ENCODE peak calls at places on chromosome 22, in five cellular contexts. One of them, this sample, is unnamed.

GRCh38 chr22:46068908-46069481 is 81.3 kb upstream of the PPARA start:
- DNase-seq in fibroblast of mammary gland: peak
- DNase-seq in CD8-positive, alpha-beta T cell: no peak
- DNase-seq in hepatocyte: no peak
- DNase-seq in A549: no peak
- DNase-seq in this sample: peak

GRCh38 chr22:46263208-46263575 is at the start of gene PKDREJ:
- DNase-seq in CD8-positive, alpha-beta T cell: no peak
- DNase-seq in fibroblast of mammary gland: no peak
- DNase-seq in A549: no peak
- DNase-seq in hepatocyte: no peak
- DNase-seq in this sample: no peak

GRCh38 chr22:46748206-46748947 is 10.3 kb upstream of the CERK start:
- DNase-seq in fibroblast of mammary gland: no peak
- DNase-seq in CD8-positive, alpha-beta T cell: no peak
- DNase-seq in A549: no peak
- DNase-seq in hepatocyte: no peak
- DNase-seq in this sample: no peak

GRCh38 chr22:39721456-39722325 is 151.1 kb downstream of the CACNA1I start:
- DNase-seq in fibroblast of mammary gland: no peak
- DNase-seq in hepatocyte: no peak
- DNase-seq in A549: no peak
- DNase-seq in CD8-positive, alpha-beta T cell: no peak
- DNase-seq in this sample: no peak

GRCh38 chr22:47795477-47796127 is 1033.2 kb downstream of the TBC1D22A start:
- DNase-seq in A549: no peak
- DNase-seq in hepatocyte: no peak
- DNase-seq in CD8-positive, alpha-beta T cell: no peak
- DNase-seq in fibroblast of mammary gland: no peak
- DNase-seq in this sample: no peak

GRCh38 chr22:21698430-21699329 is 32.9 kb downstream of the PPIL2 start:
- DNase-seq in A549: no peak
- DNase-seq in hepatocyte: no peak
- DNase-seq in fibroblast of mammary gland: peak
- DNase-seq in CD8-positive, alpha-beta T cell: no peak
- DNase-seq in this sample: no peak

GRCh38 chr22:27879923-27880322 is 39.1 kb downstream of the PITPNB start:
- DNase-seq in hepatocyte: peak
- DNase-seq in A549: peak
- DNase-seq in fibroblast of mammary gland: peak
- DNase-seq in CD8-positive, alpha-beta T cell: no peak
- DNase-seq in this sample: peak

GRCh38 chr22:45977003-45977395 is at the start of gene WNT7B:
- DNase-seq in CD8-positive, alpha-beta T cell: no peak
- DNase-seq in A549: peak
- DNase-seq in hepatocyte: peak
- DNase-seq in fibroblast of mammary gland: no peak
- DNase-seq in this sample: peak

GRCh38 chr22:39296981-39297489 is 22.4 kb downstream of the RPL3 start:
- DNase-seq in hepatocyte: no peak
- DNase-seq in A549: no peak
- DNase-seq in CD8-positive, alpha-beta T cell: no peak
- DNase-seq in fibroblast of mammary gland: no peak
- DNase-seq in this sample: no peak

GRCh38 chr22:45531441-45531840 is 28.8 kb downstream of the FBLN1 start:
- DNase-seq in fibroblast of mammary gland: no peak
- DNase-seq in A549: no peak
- DNase-seq in CD8-positive, alpha-beta T cell: no peak
- DNase-seq in hepatocyte: no peak
- DNase-seq in this sample: no peak

GRCh38 chr22:49944399-49944891 is 16.1 kb upstream of the PIM3 start:
- DNase-seq in hepatocyte: no peak
- DNase-seq in fibroblast of mammary gland: no peak
- DNase-seq in A549: peak
- DNase-seq in CD8-positive, alpha-beta T cell: no peak
- DNase-seq in this sample: no peak

GRCh38 chr22:24066872-24067271 is 55.8 kb downstream of the CABIN1 start:
- DNase-seq in CD8-positive, alpha-beta T cell: no peak
- DNase-seq in fibroblast of mammary gland: no peak
- DNase-seq in A549: no peak
- DNase-seq in hepatocyte: no peak
- DNase-seq in this sample: no peak

GRCh38 chr22:30767656-30768055 is 73.0 kb downstream of the OSBP2 start:
- DNase-seq in A549: no peak
- DNase-seq in fibroblast of mammary gland: no peak
- DNase-seq in CD8-positive, alpha-beta T cell: no peak
- DNase-seq in hepatocyte: no peak
- DNase-seq in this sample: no peak

DNA sequence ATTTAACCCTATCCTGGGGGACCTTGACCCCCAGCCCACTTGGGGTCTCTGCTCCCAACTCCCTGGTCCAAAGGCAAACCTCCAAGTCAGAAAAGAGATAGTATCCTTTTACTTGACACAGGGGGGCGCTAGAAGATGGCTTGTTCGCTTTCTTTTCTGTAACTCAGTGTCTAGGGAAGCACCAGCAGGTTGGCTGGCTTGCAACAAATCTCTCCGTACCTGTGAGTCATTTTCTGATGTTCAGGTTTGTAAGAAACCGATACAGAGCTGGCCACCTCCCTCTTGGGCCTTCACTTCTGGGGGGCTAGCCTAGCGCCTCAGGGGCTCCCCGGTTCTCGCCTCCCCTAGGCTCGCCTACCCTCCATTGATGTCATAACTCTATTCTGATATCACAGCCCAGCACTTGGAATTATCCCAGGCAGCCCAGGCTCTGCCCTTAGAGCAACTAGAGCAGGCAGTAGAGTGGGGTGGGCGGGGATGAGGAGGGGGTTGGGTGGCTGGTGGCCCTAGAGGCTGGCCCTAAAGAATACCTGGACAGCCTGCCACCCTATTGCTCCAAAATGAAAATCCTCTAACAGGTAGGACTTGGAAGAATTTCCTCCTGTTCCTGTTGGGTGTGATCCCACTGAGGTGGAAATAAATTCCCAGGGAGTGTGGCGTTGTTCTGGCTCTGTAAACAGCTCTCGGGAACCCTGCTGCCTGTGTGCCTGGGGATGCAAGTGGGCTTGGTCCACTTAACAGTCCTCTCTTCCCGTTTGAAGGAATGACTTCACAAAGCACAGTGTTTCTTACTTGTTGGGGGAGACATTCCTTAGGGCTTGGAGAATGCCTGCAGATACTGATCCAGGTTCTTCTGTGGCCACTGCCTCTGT is 69.4 kb downstream of the OSBP2 start:
- DNase-seq in CD8-positive, alpha-beta T cell: peak
- DNase-seq in A549: peak
- DNase-seq in hepatocyte: peak
- DNase-seq in fibroblast of mammary gland: peak
- DNase-seq in this sample: peak
- TF ChIP-seq CTCF in CD8-positive, alpha-beta T cell: peak
- TF ChIP-seq CTCF in A549: peak
- TF ChIP-seq CTCF in hepatocyte: peak
- TF ChIP-seq CTCF in fibroblast of mammary gland: peak
- TF ChIP-seq CTCF in this sample: peak

DNA sequence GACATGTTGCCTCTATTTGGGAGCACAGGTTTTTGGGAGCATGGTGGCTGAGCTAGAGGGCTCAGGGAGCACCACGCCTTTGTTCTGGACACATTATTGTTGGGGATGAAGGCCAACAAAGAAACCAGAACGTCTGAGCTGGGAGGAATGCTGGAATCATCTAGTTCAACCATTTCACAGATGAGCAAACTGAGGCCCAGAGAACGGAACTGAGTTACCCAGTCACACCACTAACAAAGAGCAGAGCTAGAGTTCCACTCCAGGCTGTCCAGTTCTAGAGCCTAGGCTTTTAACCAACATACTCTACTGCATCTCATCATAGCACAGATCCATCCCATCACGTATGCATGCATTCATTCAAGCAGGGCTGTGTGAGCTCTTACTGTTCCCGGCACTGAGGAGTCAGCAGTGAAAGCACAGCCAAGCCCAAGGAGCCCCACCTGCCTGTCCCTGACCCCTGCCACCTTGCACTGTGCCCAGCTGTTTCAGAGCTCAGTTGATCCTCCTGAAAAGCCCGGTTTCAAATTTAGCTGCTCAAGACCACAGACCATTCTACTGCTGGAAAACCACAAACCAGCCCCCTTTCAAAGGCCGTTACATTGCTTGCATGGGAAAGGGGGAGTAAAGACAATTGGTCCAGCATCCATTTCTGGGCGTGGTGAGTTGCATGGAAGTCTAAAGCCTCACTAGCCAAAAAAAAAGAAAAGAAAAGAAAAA is 16.9 kb upstream of the TCF20 start:
- DNase-seq in hepatocyte: no peak
- DNase-seq in A549: no peak
- DNase-seq in CD8-positive, alpha-beta T cell: no peak
- DNase-seq in fibroblast of mammary gland: no peak
- DNase-seq in this sample: no peak
- TF ChIP-seq CTCF in hepatocyte: no peak
- TF ChIP-seq CTCF in A549: no peak
- TF ChIP-seq CTCF in CD8-positive, alpha-beta T cell: no peak
- TF ChIP-seq CTCF in fibroblast of mammary gland: no peak
- TF ChIP-seq CTCF in this sample: no peak

GRCh38 chr22:34105461-34106062 is 185.3 kb upstream of the LARGE1 start:
- DNase-seq in CD8-positive, alpha-beta T cell: no peak
- DNase-seq in A549: peak
- DNase-seq in hepatocyte: peak
- DNase-seq in fibroblast of mammary gland: peak
- DNase-seq in this sample: peak
- TF ChIP-seq CTCF in CD8-positive, alpha-beta T cell: no peak
- TF ChIP-seq CTCF in A549: no peak
- TF ChIP-seq CTCF in hepatocyte: peak
- TF ChIP-seq CTCF in fibroblast of mammary gland: no peak
- TF ChIP-seq CTCF in this sample: no peak

GRCh38 chr22:30555282-30556210 is 9.0 kb upstream of the SEC14L6 start:
- DNase-seq in fibroblast of mammary gland: no peak
- DNase-seq in CD8-positive, alpha-beta T cell: no peak
- DNase-seq in A549: no peak
- DNase-seq in hepatocyte: no peak
- DNase-seq in this sample: no peak
- TF ChIP-seq CTCF in fibroblast of mammary gland: no peak
- TF ChIP-seq CTCF in CD8-positive, alpha-beta T cell: no peak
- TF ChIP-seq CTCF in A549: no peak
- TF ChIP-seq CTCF in hepatocyte: no peak
- TF ChIP-seq CTCF in this sample: no peak

DNA sequence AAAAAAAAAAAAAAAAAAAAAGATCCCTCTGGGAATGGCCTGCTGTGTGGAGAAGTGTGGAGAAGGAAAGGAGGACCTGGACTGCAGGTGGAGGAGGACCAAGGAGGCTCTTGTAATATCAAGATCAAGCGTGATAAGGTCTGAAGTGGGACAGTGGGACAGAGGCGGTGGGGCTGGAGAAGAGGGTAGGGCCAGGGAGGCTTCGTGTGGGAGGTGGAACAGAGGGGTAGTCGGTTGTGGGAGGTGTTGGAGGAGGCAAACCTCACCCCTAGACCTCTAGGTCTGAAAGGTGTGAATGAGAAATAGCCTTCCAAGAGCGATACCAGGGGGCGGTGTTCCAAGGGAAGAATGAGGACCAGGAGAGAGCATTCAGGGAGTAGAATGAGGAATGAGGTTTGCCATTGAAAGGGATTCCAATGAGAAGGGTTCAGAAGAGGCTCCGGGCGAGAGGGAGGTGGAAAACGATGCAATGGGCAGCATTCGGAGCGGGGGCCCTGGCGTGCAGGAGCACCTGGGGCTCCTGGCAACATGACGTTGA is 44.2 kb downstream of the MCHR1 start:
- DNase-seq in A549: no peak
- DNase-seq in hepatocyte: no peak
- DNase-seq in CD8-positive, alpha-beta T cell: no peak
- DNase-seq in fibroblast of mammary gland: no peak
- DNase-seq in this sample: no peak
- TF ChIP-seq CTCF in A549: no peak
- TF ChIP-seq CTCF in hepatocyte: no peak
- TF ChIP-seq CTCF in CD8-positive, alpha-beta T cell: no peak
- TF ChIP-seq CTCF in fibroblast of mammary gland: no peak
- TF ChIP-seq CTCF in this sample: no peak

GRCh38 chr22:31952094-31952401 is 7.7 kb downstream of the YWHAH start:
- DNase-seq in hepatocyte: no peak
- DNase-seq in fibroblast of mammary gland: no peak
- DNase-seq in CD8-positive, alpha-beta T cell: no peak
- DNase-seq in A549: no peak
- DNase-seq in this sample: no peak
- TF ChIP-seq CTCF in hepatocyte: peak
- TF ChIP-seq CTCF in fibroblast of mammary gland: peak
- TF ChIP-seq CTCF in CD8-positive, alpha-beta T cell: no peak
- TF ChIP-seq CTCF in A549: no peak
- TF ChIP-seq CTCF in this sample: no peak

GRCh38 chr22:43441216-43441615 is 29.4 kb downstream of the MPPED1 start:
- DNase-seq in CD8-positive, alpha-beta T cell: no peak
- DNase-seq in hepatocyte: no peak
- DNase-seq in A549: no peak
- DNase-seq in fibroblast of mammary gland: no peak
- DNase-seq in this sample: no peak

GRCh38 chr22:43439368-43440102 is 27.7 kb downstream of the MPPED1 start:
- DNase-seq in A549: no peak
- DNase-seq in hepatocyte: no peak
- DNase-seq in CD8-positive, alpha-beta T cell: no peak
- DNase-seq in fibroblast of mammary gland: no peak
- DNase-seq in this sample: no peak

GRCh38 chr22:43441751-43442150 is 29.9 kb downstream of the MPPED1 start:
- DNase-seq in hepatocyte: no peak
- DNase-seq in CD8-positive, alpha-beta T cell: no peak
- DNase-seq in A549: no peak
- DNase-seq in fibroblast of mammary gland: no peak
- DNase-seq in this sample: no peak

GRCh38 chr22:43440103-43440387 is 28.2 kb downstream of the MPPED1 start:
- DNase-seq in CD8-positive, alpha-beta T cell: no peak
- DNase-seq in A549: no peak
- DNase-seq in fibroblast of mammary gland: no peak
- DNase-seq in hepatocyte: no peak
- DNase-seq in this sample: no peak

GRCh38 chr22:43440556-43440955 is 28.7 kb downstream of the MPPED1 start:
- DNase-seq in CD8-positive, alpha-beta T cell: no peak
- DNase-seq in fibroblast of mammary gland: no peak
- DNase-seq in A549: no peak
- DNase-seq in hepatocyte: no peak
- DNase-seq in this sample: no peak
- TF ChIP-seq CTCF in CD8-positive, alpha-beta T cell: no peak
- TF ChIP-seq CTCF in fibroblast of mammary gland: no peak
- TF ChIP-seq CTCF in A549: no peak
- TF ChIP-seq CTCF in hepatocyte: no peak
- TF ChIP-seq CTCF in this sample: no peak

This sample was measured in Calu3.